ENCODE peak calls at places on chromosomes 4 and X, in seven cellular contexts. L is stomach, W is spleen, G is prostate gland, H is K562, M is suprapubic skin, E is transverse colon. I is an unnamed sample.

GRCh38 chrX:70026112-70026850 is 23.5 kb downstream of the AWAT2 start:
- DNase-seq in L (no peak), H (no peak), E (no peak), W (no peak), M (no peak), G (no peak), I (no peak)

GRCh38 chr4:113446019-113446418 is 315.5 kb downstream of the CAMK2D start:
- DNase-seq in W (no peak), L (no peak), H (no peak), M (no peak), G (no peak), E (no peak), I (no peak)

GRCh38 chrX:153736871-153737441 is 12.3 kb downstream of the ABCD1 start:
- DNase-seq in E (no peak), G (no peak), H (no peak), L (no peak), M (no peak), W (peak), I (no peak)

GRCh38 chr4:47535567-47536147 is 50.6 kb downstream of the ATP10D start:
- DNase-seq in M (no peak), W (no peak), L (no peak), H (no peak), E (no peak), G (no peak), I (no peak)

GRCh38 chr4:4875611-4876010 is 16.1 kb downstream of the MSX1 start:
- DNase-seq in L (no peak), G (no peak), M (no peak), W (no peak), E (no peak), H (no peak), I (no peak)

GRCh38 chr4:184014301-184014700 is 109.2 kb downstream of the STOX2 start:
- DNase-seq in M (no peak), L (no peak), H (no peak), E (no peak), G (peak), W (no peak), I (no peak)

GRCh38 chr4:140659935-140660710 is 91.4 kb upstream of the UCP1 start:
- DNase-seq in E (no peak), M (no peak), H (no peak), G (no peak), L (no peak), W (no peak), I (no peak)

GRCh38 chrX:93259029-93259428 is 414.3 kb downstream of the NAP1L3 start:
- DNase-seq in M (no peak), E (no peak), W (no peak), L (no peak), H (no peak), G (no peak), I (no peak)

GRCh38 chrX:22690116-22690515 is 309.6 kb upstream of the DDX53 start:
- DNase-seq in E (no peak), H (no peak), G (no peak), L (no peak), W (no peak), M (no peak), I (no peak)

GRCh38 chr4:2829321-2829932 is 14.2 kb upstream of the ADD1 start:
- DNase-seq in E (no peak), L (no peak), H (no peak), M (no peak), G (no peak), W (peak), I (no peak)

GRCh38 chrX:56766554-56767412 is 37.7 kb downstream of the NBDY start:
- DNase-seq in W (peak), H (no peak), M (no peak), G (no peak), L (peak), E (peak), I (no peak)

GRCh38 chr4:102868153-102868781 is 525 bp upstream of the CISD2 start:
- DNase-seq in L (no peak), G (no peak), E (peak), H (no peak), W (peak), M (peak), I (no peak)

GRCh38 chr4:76090241-76090691 is 15.8 kb downstream of the ART3 start:
- DNase-seq in L (no peak), H (peak), E (no peak), G (peak), W (no peak), M (no peak), I (no peak)

GRCh38 chr4:178577933-178578332 is 1135.7 kb upstream of the AGA start:
- DNase-seq in L (no peak), W (no peak), E (no peak), H (no peak), M (no peak), G (no peak), I (no peak)

GRCh38 chr4:146436423-146437162 is 85.1 kb downstream of the SLC10A7 start:
- DNase-seq in G (no peak), H (no peak), L (no peak), E (no peak), M (no peak), W (no peak), I (no peak)

GRCh38 chr4:80956421-80956820 is 74.1 kb upstream of the BMP3 start:
- DNase-seq in W (no peak), E (no peak), G (no peak), L (no peak), M (no peak), H (no peak), I (no peak)

GRCh38 chrX:140933056-140933455 is 69.3 kb upstream of the SPANXB1 start:
- DNase-seq in H (no peak), W (no peak), E (no peak), L (no peak), G (no peak), M (no peak), I (no peak)

GRCh38 chr4:151276787-151277557 is at the start of gene PRSS48:
- DNase-seq in M (peak), W (no peak), G (peak), E (peak), L (peak), H (peak), I (no peak)

GRCh38 chrX:137430301-137430700 is 135.6 kb upstream of the ZIC3 start:
- DNase-seq in H (no peak), W (no peak), M (no peak), L (no peak), G (no peak), E (no peak), I (no peak)

GRCh38 chr4:3296651-3297050 is 3.8 kb downstream of the RGS12 start:
- DNase-seq in H (no peak), G (no peak), L (peak), M (no peak), W (no peak), E (no peak), I (no peak)

GRCh38 chr4:122977103-122977502 is 54.7 kb upstream of the NUDT6 start:
- DNase-seq in L (no peak), M (no peak), W (peak), E (no peak), H (no peak), G (no peak), I (no peak)

GRCh38 chrX:24242649-24243556 is 71.0 kb downstream of the SUPT20HL2 start:
- DNase-seq in M (peak), G (peak), E (peak), W (no peak), H (no peak), L (peak), I (no peak)

GRCh38 chr4:163484906-163485305 is 9.6 kb upstream of the TMA16 start:
- DNase-seq in M (no peak), E (peak), H (peak), W (no peak), L (peak), G (no peak), I (no peak)

GRCh38 chr4:183455431-183456145 is 11.2 kb downstream of the CDKN2AIP start:
- DNase-seq in H (no peak), W (no peak), G (no peak), L (no peak), E (no peak), M (no peak), I (no peak)

GRCh38 chrX:140050906-140051305 is 85.6 kb upstream of the CXorf66 start:
- DNase-seq in M (no peak), E (no peak), G (no peak), L (no peak), H (no peak), W (no peak), I (no peak)

GRCh38 chrX:40922307-40922706 is 162.9 kb upstream of the USP9X start:
- DNase-seq in E (no peak), G (no peak), L (no peak), M (no peak), W (no peak), H (peak), I (no peak)

GRCh38 chr4:5722328-5722727 is 11.3 kb downstream of the EVC start:
- DNase-seq in E (no peak), L (no peak), M (no peak), G (no peak), W (no peak), H (no peak), I (no peak)

GRCh38 chr4:14269824-14270223 is 642.3 kb upstream of the BOD1L1 start:
- DNase-seq in M (no peak), G (no peak), H (no peak), E (peak), L (no peak), W (no peak), I (no peak)

GRCh38 chrX:111719426-111720210 is 38.6 kb downstream of the ALG13 start:
- DNase-seq in H (no peak), G (no peak), M (no peak), W (no peak), L (no peak), E (no peak), I (no peak)

GRCh38 chr4:82792912-82793649 is 5.5 kb downstream of the SCD5 start:
- DNase-seq in W (no peak), L (no peak), M (no peak), H (no peak), E (no peak), G (no peak), I (no peak)

GRCh38 chrX:10512258-10512657 is 108.1 kb downstream of the MID1 start:
- DNase-seq in W (no peak), G (no peak), L (no peak), M (no peak), E (no peak), H (no peak), I (no peak)

GRCh38 chr4:184433258-184433892 is 41.0 kb downstream of the IRF2 start:
- DNase-seq in E (no peak), M (no peak), L (no peak), G (no peak), W (no peak), H (no peak), I (no peak)

GRCh38 chrX:132119821-132120220 is 8.0 kb downstream of the FRMD7 start:
- DNase-seq in L (no peak), H (no peak), E (no peak), G (no peak), W (no peak), M (no peak), I (no peak)

GRCh38 chr4:1685604-1686150 is 1.6 kb upstream of the FAM53A start:
- DNase-seq in W (no peak), H (no peak), E (no peak), G (no peak), L (no peak), M (no peak), I (no peak)

GRCh38 chr4:1682860-1683259 is 1.3 kb downstream of the FAM53A start:
- DNase-seq in E (no peak), W (peak), G (no peak), H (no peak), M (no peak), L (no peak), I (no peak)

GRCh38 chr4:1684756-1685603 is 867 bp upstream of the FAM53A start:
- DNase-seq in G (no peak), W (peak), M (peak), E (peak), H (no peak), L (no peak), I (no peak)

GRCh38 chr4:1683903-1684755 is at the start of gene FAM53A:
- DNase-seq in W (peak), G (peak), E (peak), H (peak), M (peak), L (peak), I (peak)

DNA sequence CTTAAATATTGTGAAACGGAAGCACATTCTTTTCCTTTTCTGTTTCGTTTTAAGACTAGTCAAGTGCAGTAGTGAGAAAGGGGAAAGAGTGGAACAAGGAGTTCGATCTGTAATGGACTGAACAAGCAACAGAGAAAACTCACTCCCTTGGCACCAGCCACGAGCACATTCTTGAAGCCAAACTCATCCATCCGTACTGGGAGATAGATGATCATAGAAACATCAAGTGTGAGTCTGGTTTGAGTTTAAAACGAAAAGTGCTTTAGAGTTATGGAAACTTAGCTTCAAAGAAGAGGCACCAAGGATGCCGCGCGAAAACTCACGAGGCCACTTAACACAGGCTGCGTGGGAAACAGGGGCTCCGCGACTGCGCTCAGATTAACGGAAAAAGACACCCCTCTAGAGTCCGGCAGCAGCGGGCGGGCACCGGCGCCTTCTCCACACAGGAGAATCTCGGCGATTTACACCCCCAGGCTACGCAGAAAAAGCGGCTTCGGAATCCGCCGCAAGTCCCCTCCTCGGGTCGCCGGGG is 676 bp downstream of the FAM53A start:
- DNase-seq in E (peak), M (no peak), W (no peak), L (no peak), H (no peak), G (no peak), I (peak)
- TF ChIP-seq POLR2AphosphoS5 in E (peak), M (no peak), W (no peak), L (no peak), H (no peak), G (no peak), I (no peak)

GRCh38 chr4:99071159-99071558 is 17.4 kb downstream of the ADH5 start:
- DNase-seq in W (no peak), M (no peak), E (no peak), G (no peak), H (no peak), L (no peak), I (no peak)
- TF ChIP-seq POLR2AphosphoS5 in W (no peak), M (no peak), E (peak), G (no peak), H (no peak), L (peak), I (no peak)

GRCh38 chr4:158020734-158021346 is 152.0 kb downstream of the GASK1B start:
- DNase-seq in W (no peak), E (no peak), H (no peak), L (no peak), M (no peak), G (no peak), I (no peak)
- TF ChIP-seq POLR2AphosphoS5 in W (no peak), E (no peak), H (no peak), L (no peak), M (no peak), G (no peak), I (no peak)

GRCh38 chrX:120485562-120486520 is 16.7 kb upstream of the LAMP2 start:
- DNase-seq in W (peak), H (peak), M (peak), E (peak), L (peak), G (peak), I (peak)
- TF ChIP-seq POLR2AphosphoS5 in W (peak), H (peak), M (peak), E (peak), L (no peak), G (peak), I (peak)

GRCh38 chr4:87150498-87151261 is 69.7 kb downstream of the KLHL8 start:
- DNase-seq in H (peak), L (peak), M (no peak), G (peak), E (peak), W (no peak), I (no peak)
- TF ChIP-seq POLR2AphosphoS5 in H (no peak), L (no peak), M (no peak), G (peak), E (no peak), W (no peak), I (no peak)

DNA sequence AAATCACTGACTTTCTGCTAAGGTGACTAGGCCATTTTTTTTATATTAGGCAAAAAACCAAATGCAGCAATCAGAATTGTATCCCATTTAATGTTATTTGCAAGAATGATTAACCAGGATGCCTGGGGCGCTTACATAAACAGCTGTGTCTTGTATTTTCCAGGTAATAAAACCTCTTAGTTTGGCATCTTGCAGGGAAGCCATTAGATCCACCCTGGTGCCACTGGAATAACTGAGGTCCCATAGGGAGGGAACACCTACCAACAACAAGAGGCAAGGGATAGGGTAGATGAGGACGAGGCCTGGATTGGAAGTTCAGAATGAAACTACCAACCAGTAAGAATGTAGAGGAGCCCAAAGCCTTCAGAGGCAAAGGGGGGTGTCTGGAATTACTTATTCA is 288.3 kb downstream of the ARHGAP24 start:
- DNase-seq in L (no peak), W (no peak), H (no peak), E (no peak), G (no peak), M (no peak), I (no peak)
- TF ChIP-seq POLR2AphosphoS5 in L (no peak), W (no peak), H (no peak), E (no peak), G (no peak), M (no peak), I (no peak)

I was measured in breast epithelium.